ENCODE peak calls at places on chromosomes 6 and 20, in six cellular contexts. B is CD4-positive, alpha-beta memory T cell; C is PC-9; G is psoas muscle; U is left ventricle myocardium inferior; Q is left lung. F is an unnamed sample. For H3K36me3, the result is how much of the 10 kb centered on the place peaks cover.

GRCh38 chr20:9269280-9269971 is 200.5 kb downstream of the PLCB4 start:
- DNase-seq in G (no peak), B (no peak), U (no peak), Q (no peak), C (no peak), F (no peak)

GRCh38 chr20:55701467-55701866 is 303.9 kb downstream of the CBLN4 start:
- DNase-seq in Q (no peak), C (no peak), B (no peak), U (no peak), G (no peak), F (no peak)

GRCh38 chr20:35306931-35307517 is 14.8 kb upstream of the FAM83C start:
- DNase-seq in Q (no peak), G (peak), U (peak), B (peak), C (peak), F (no peak)

GRCh38 chr20:54062812-54063280 is 7.5 kb downstream of the BCAS1 start:
- DNase-seq in U (no peak), B (peak), Q (no peak), C (no peak), G (no peak), F (peak)

GRCh38 chr6:129544892-129545612 is 164.9 kb downstream of the ARHGAP18 start:
- DNase-seq in U (no peak), G (no peak), Q (no peak), C (no peak), B (no peak), F (no peak)

GRCh38 chr6:45657243-45657642 is 279.5 kb upstream of the SUPT3H start:
- DNase-seq in U (no peak), G (no peak), Q (no peak), C (no peak), B (no peak), F (no peak)

GRCh38 chr6:168192901-168193815 is 114.1 kb upstream of the FRMD1 start:
- DNase-seq in Q (no peak), G (no peak), C (no peak), U (no peak), B (no peak), F (no peak)

GRCh38 chr6:139205843-139206242 is 71.0 kb downstream of the HECA start:
- DNase-seq in G (no peak), Q (no peak), B (no peak), C (no peak), U (no peak), F (no peak)

GRCh38 chr6:147285087-147285855 is 81.1 kb downstream of the STXBP5 start:
- DNase-seq in G (no peak), B (peak), C (no peak), Q (no peak), U (no peak), F (no peak)

GRCh38 chr6:150395388-150396009 is 26.7 kb downstream of the IYD start:
- DNase-seq in G (no peak), C (no peak), Q (peak), B (peak), U (no peak), F (peak)

GRCh38 chr6:144195671-144196070 is 45.4 kb downstream of the STX11 start:
- DNase-seq in U (no peak), Q (no peak), B (no peak), G (no peak), C (peak), F (no peak)

GRCh38 chr6:169949501-169950097 is 198.2 kb downstream of the ERMARD start:
- DNase-seq in Q (no peak), C (no peak), G (no peak), B (no peak), U (no peak), F (no peak)

GRCh38 chr20:31260326-31260932 is 3.0 kb downstream of the DEFB115 start:
- DNase-seq in Q (no peak), G (no peak), C (peak), B (no peak), U (no peak), F (no peak)

GRCh38 chr20:54167909-54168872 is 5.6 kb downstream of the CYP24A1 start:
- DNase-seq in B (no peak), C (peak), Q (no peak), U (no peak), G (no peak), F (no peak)

GRCh38 chr6:99092009-99092408 is 144.3 kb upstream of the FBXL4 start:
- DNase-seq in Q (no peak), B (no peak), U (no peak), C (no peak), G (no peak), F (no peak)

GRCh38 chr6:134421496-134421895 is 103.6 kb upstream of the SGK1 start:
- DNase-seq in G (no peak), B (no peak), Q (no peak), C (no peak), U (no peak), F (no peak)

GRCh38 chr6:68639826-68640505 is 4.9 kb downstream of the ADGRB3 start:
- DNase-seq in C (no peak), G (no peak), U (no peak), Q (no peak), B (no peak), F (no peak)

GRCh38 chr20:50041238-50041915 is 58.6 kb downstream of the SNAI1 start:
- DNase-seq in B (no peak), C (no peak), U (no peak), G (no peak), Q (no peak), F (no peak)

GRCh38 chr20:739736-740135 is 28.6 kb downstream of the SLC52A3 start:
- DNase-seq in B (no peak), C (no peak), U (no peak), G (no peak), Q (no peak), F (no peak)

GRCh38 chr6:13425971-13426931 is 61.1 kb downstream of the GFOD1 start:
- DNase-seq in C (peak), G (peak), Q (no peak), B (no peak), U (no peak), F (no peak)

GRCh38 chr20:47353697-47354387 is 2.7 kb downstream of the ZMYND8 start:
- DNase-seq in B (no peak), C (no peak), Q (no peak), U (no peak), G (no peak), F (no peak)

GRCh38 chr6:122445274-122445673 is 26.3 kb downstream of the SERINC1 start:
- DNase-seq in C (no peak), B (no peak), U (no peak), G (no peak), Q (no peak), F (no peak)

GRCh38 chr6:43494321-43494720 is 15.8 kb downstream of the LRRC73 start:
- DNase-seq in B (no peak), U (no peak), C (no peak), G (no peak), Q (no peak), F (no peak)

GRCh38 chr6:99852031-99852430 is 142.0 kb downstream of the MCHR2 start:
- DNase-seq in C (no peak), U (no peak), B (no peak), Q (no peak), G (no peak), F (no peak)

GRCh38 chr6:77341058-77341986 is 122.0 kb downstream of the HTR1B start:
- DNase-seq in U (peak), B (no peak), Q (peak), G (no peak), C (peak), F (no peak)

GRCh38 chr20:58372836-58373235 is 16.2 kb upstream of the VAPB start:
- DNase-seq in G (no peak), C (no peak), U (no peak), Q (no peak), B (no peak), F (no peak)

GRCh38 chr6:41694815-41695536 is 40.4 kb downstream of the TFEB start:
- DNase-seq in B (no peak), U (no peak), Q (no peak), G (no peak), C (no peak), F (no peak)

GRCh38 chr20:46040902-46041535 is 12.0 kb downstream of the SLC12A5 start:
- DNase-seq in C (peak), B (peak), U (no peak), G (no peak), Q (no peak), F (peak)

GRCh38 chr20:50335105-50335504 is 144.5 kb downstream of the CEBPB start:
- DNase-seq in U (no peak), C (peak), G (no peak), Q (no peak), B (no peak), F (no peak)

GRCh38 chr6:34174846-34175399 is 29.0 kb upstream of the GRM4 start:
- DNase-seq in U (no peak), C (no peak), Q (no peak), B (no peak), G (no peak), F (no peak)

GRCh38 chr20:59908855-59909254 is 24.6 kb downstream of the SYCP2 start:
- DNase-seq in G (no peak), C (no peak), Q (no peak), U (no peak), B (no peak), F (no peak)

GRCh38 chr6:90643366-90643765 is 56.5 kb upstream of the MAP3K7 start:
- DNase-seq in Q (no peak), G (no peak), B (no peak), U (no peak), C (no peak), F (no peak)

GRCh38 chr6:79546186-79546585 is 9.0 kb upstream of the LCA5 start:
- DNase-seq in U (no peak), C (no peak), B (no peak), Q (no peak), G (no peak), F (no peak)

GRCh38 chr6:30100585-30101422 is 12.1 kb downstream of the TRIM31 start:
- DNase-seq in B (no peak), C (peak), U (peak), Q (peak), G (peak), F (peak)

GRCh38 chr6:40524797-40525584 is 62.2 kb downstream of the LRFN2 start:
- DNase-seq in Q (no peak), C (no peak), U (no peak), G (no peak), B (no peak), F (no peak)

GRCh38 chr6:133337312-133337711 is 96.2 kb downstream of the EYA4 start:
- DNase-seq in B (no peak), C (no peak), Q (no peak), G (no peak), U (no peak), F (no peak)

GRCh38 chr6:127302728-127303675 is 36.3 kb downstream of the RNF146 start:
- DNase-seq in C (peak), Q (no peak), U (no peak), B (peak), G (no peak), F (peak)

GRCh38 chr6:34230653-34231351 is 5.9 kb upstream of the HMGA1 start:
- DNase-seq in B (no peak), G (no peak), U (no peak), C (no peak), Q (peak), F (no peak)

GRCh38 chr6:31639043-31639442 is 13.4 kb downstream of the BAG6 start:
- DNase-seq in U (no peak), G (no peak), Q (no peak), C (no peak), B (no peak), F (no peak)

GRCh38 chr20:13708234-13708633 is 69.5 kb upstream of the TASP1 start:
- DNase-seq in G (no peak), Q (no peak), U (no peak), B (no peak), C (no peak), F (no peak)
- H3K36me3 ChIP-seq in G (under half), Q (under half), U (under half), B (under half), C (under half), F (under half)

DNA sequence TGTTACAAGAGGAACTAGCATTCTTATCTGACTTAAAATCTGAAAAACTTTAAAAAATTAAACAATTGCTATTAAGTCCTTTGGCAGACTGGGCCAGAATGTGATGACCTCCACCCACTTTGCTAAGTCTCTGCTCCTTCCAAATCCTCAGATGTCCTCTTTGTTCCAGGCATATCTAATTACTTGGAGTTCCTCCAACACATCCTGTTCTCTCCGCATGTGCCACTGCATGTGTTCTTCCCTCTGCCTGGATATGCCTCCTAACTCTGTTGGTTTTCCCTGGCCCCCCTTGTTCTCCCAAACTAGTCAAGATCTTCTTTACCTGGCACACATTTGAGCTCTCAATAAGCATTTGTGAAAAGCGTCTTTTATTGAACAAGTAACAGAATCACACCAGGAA is 23.1 kb downstream of the ELOVL2 start:
- DNase-seq in U (no peak), B (no peak), C (no peak), Q (no peak), G (no peak), F (no peak)
- H3K36me3 ChIP-seq in U (under half), B (under half), C (under half), Q (under half), G (under half), F (under half)

GRCh38 chr20:38755324-38755910 is 7.2 kb downstream of the ACTR5 start:
- DNase-seq in U (no peak), G (no peak), C (no peak), B (no peak), Q (no peak), F (no peak)

GRCh38 chr20:38751360-38751976 is 3.2 kb downstream of the ACTR5 start:
- DNase-seq in U (no peak), B (peak), C (no peak), G (no peak), Q (no peak), F (peak)

GRCh38 chr20:38752029-38752428 is 3.8 kb downstream of the ACTR5 start:
- DNase-seq in B (no peak), U (no peak), C (no peak), Q (no peak), G (no peak), F (no peak)

GRCh38 chr20:38757145-38757800 is 9.0 kb downstream of the ACTR5 start:
- DNase-seq in G (no peak), B (no peak), Q (no peak), U (no peak), C (no peak), F (no peak)

GRCh38 chr20:38754924-38755323 is 6.7 kb downstream of the ACTR5 start:
- DNase-seq in B (no peak), U (no peak), G (no peak), Q (no peak), C (no peak), F (no peak)
- H3K36me3 ChIP-seq in B (half or more), U (half or more), G (half or more), Q (half or more), C (under half), F (under half)

DNA sequence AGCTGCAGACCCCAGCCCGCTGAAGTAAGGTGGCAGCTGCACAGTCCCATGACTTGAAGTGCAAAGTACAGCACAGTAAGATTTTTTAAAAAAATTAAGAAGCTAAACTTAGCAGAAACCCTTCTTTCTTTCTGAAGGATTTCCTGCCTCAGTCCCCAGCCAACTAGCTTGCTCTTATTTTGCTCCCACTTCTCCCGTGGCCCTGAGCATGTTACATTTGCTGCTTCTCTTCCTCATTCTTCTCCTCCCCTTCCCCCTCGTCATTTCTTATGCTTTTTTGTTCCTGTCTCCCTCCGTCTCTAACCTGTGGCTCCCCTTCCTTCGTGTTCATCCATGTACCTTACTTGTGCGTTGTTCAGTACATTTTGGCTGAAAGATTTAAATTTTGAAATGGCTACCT is 123.0 kb downstream of the SASH1 start:
- DNase-seq in U (no peak), B (no peak), G (no peak), C (no peak), Q (no peak), F (no peak)
- H3K36me3 ChIP-seq in U (under half), B (under half), G (under half), C (under half), Q (under half), F (under half)

GRCh38 chr20:3296256-3297095 is 57.5 kb upstream of the SLC4A11 start:
- DNase-seq in C (no peak), G (no peak), B (no peak), U (no peak), Q (no peak), F (no peak)
- H3K36me3 ChIP-seq in C (under half), G (half or more), B (under half), U (half or more), Q (half or more), F (under half)

GRCh38 chr20:37204056-37204455 is 24.7 kb upstream of the MROH8 start:
- DNase-seq in B (no peak), U (no peak), C (no peak), G (no peak), Q (no peak), F (no peak)
- H3K36me3 ChIP-seq in B (half or more), U (half or more), C (under half), G (half or more), Q (half or more), F (half or more)

F was measured in CD8-positive, alpha-beta memory T cell.